ENCODE peak calls at places on chromosomes 13 and 19, in eight cellular contexts. D is aorta; C is fibroblast of the conjunctiva; S is tibial nerve; M is Peyer's patch; X is central memory CD4-positive, alpha-beta T cell; O is adipocyte; I is occipital lobe. A is an unnamed sample.

GRCh38 chr19:48669903-48670668 is 2.7 kb downstream of the NTN5 start:
- DNase-seq in C (no peak), D (no peak), M (no peak), X (no peak), O (no peak), I (no peak), S (no peak), A (no peak)

GRCh38 chr19:49422407-49423277 is 599 bp downstream of the PTH2 start:
- DNase-seq in O (peak), D (no peak), S (no peak), C (no peak), X (no peak), M (no peak), I (peak), A (no peak)

GRCh38 chr13:31922724-31923123 is 108.8 kb upstream of the FRY start:
- DNase-seq in D (no peak), I (no peak), M (no peak), C (no peak), X (no peak), S (no peak), O (no peak), A (no peak)

GRCh38 chr19:35533822-35534521 is 716 bp downstream of the GAPDHS start:
- DNase-seq in S (no peak), D (peak), C (no peak), I (no peak), O (no peak), M (peak), X (no peak), A (no peak)

GRCh38 chr13:27599845-27600553 is 20.3 kb downstream of the LNX2 start:
- DNase-seq in X (no peak), D (no peak), M (no peak), O (peak), S (no peak), I (no peak), C (peak), A (no peak)

GRCh38 chr13:30019648-30020626 is 169.5 kb upstream of the UBL3 start:
- DNase-seq in D (no peak), M (no peak), S (no peak), I (no peak), O (no peak), C (no peak), X (no peak), A (no peak)

GRCh38 chr19:52742516-52742915 is 7.7 kb upstream of the ZNF611 start:
- DNase-seq in I (no peak), X (no peak), M (no peak), C (no peak), D (no peak), O (no peak), S (no peak), A (no peak)

GRCh38 chr13:31200636-31200970 is 828 bp downstream of the B3GLCT start:
- DNase-seq in D (peak), M (peak), C (no peak), O (peak), X (no peak), S (no peak), I (no peak), A (no peak)

GRCh38 chr19:35807633-35808032 is 5.0 kb downstream of the PRODH2 start:
- DNase-seq in O (no peak), I (no peak), S (no peak), C (no peak), X (no peak), D (no peak), M (no peak), A (no peak)

GRCh38 chr19:54455786-54456422 is 6.9 kb downstream of the LENG8 start:
- DNase-seq in M (no peak), S (no peak), I (no peak), C (no peak), X (no peak), D (no peak), O (no peak), A (no peak)

GRCh38 chr19:45927565-45928261 is 13.1 kb upstream of the NANOS2 start:
- DNase-seq in S (peak), O (peak), C (peak), D (peak), X (peak), I (peak), M (peak), A (peak)

GRCh38 chr13:20043207-20043925 is 84.8 kb downstream of the ZMYM2 start:
- DNase-seq in X (no peak), M (no peak), O (no peak), C (no peak), S (no peak), I (no peak), D (no peak), A (no peak)

GRCh38 chr13:76647550-76647949 is 238.7 kb downstream of the KCTD12 start:
- DNase-seq in S (no peak), D (no peak), I (no peak), M (no peak), X (no peak), O (peak), C (no peak), A (no peak)

GRCh38 chr13:102721800-102722231 is 27.0 kb upstream of the METTL21C start:
- DNase-seq in S (no peak), M (no peak), O (no peak), X (no peak), I (peak), C (peak), D (no peak), A (no peak)

GRCh38 chr19:13985771-13986347 is 20.3 kb downstream of the RFX1 start:
- DNase-seq in I (no peak), C (no peak), D (no peak), X (no peak), S (no peak), O (no peak), M (peak), A (no peak)

GRCh38 chr13:61339054-61339621 is 76.5 kb downstream of the PCDH20 start:
- DNase-seq in O (no peak), C (no peak), X (no peak), S (no peak), M (no peak), I (no peak), D (no peak), A (no peak)

GRCh38 chr13:40597735-40598365 is 68.6 kb downstream of the FOXO1 start:
- DNase-seq in M (no peak), I (no peak), S (no peak), C (no peak), X (no peak), O (no peak), D (no peak), A (no peak)

GRCh38 chr13:85724554-85725432 is 74.4 kb downstream of the SLITRK6 start:
- DNase-seq in D (peak), C (no peak), X (no peak), O (no peak), S (no peak), M (no peak), I (no peak), A (no peak)

GRCh38 chr13:99981115-99982020 is at the start of gene ZIC2:
- DNase-seq in C (peak), O (peak), X (no peak), S (no peak), I (no peak), M (no peak), D (peak), A (no peak)

GRCh38 chr19:8025321-8025720 is 19.9 kb upstream of the ELAVL1 start:
- DNase-seq in M (no peak), X (no peak), C (no peak), O (no peak), S (no peak), I (no peak), D (no peak), A (no peak)

GRCh38 chr19:16608290-16608704 is 19.7 kb downstream of the MED26 start:
- DNase-seq in S (no peak), O (peak), M (no peak), I (no peak), C (peak), X (no peak), D (no peak), A (peak)

GRCh38 chr19:40347476-40348124 is 597 bp downstream of the C19orf47 start:
- DNase-seq in S (no peak), I (no peak), D (no peak), O (peak), M (no peak), X (no peak), C (no peak), A (no peak)

GRCh38 chr19:45446295-45446694 is 21.5 kb upstream of the FOSB start:
- DNase-seq in I (no peak), O (peak), M (no peak), S (no peak), D (no peak), C (no peak), X (no peak), A (no peak)

GRCh38 chr13:42892760-42893159 is 99.3 kb downstream of the EPSTI1 start:
- DNase-seq in O (peak), I (no peak), S (no peak), C (no peak), M (no peak), D (no peak), X (no peak), A (no peak)

GRCh38 chr19:16034180-16034579 is 42.1 kb upstream of the TPM4 start:
- DNase-seq in S (no peak), C (no peak), O (no peak), I (no peak), D (no peak), M (no peak), X (no peak), A (no peak)

GRCh38 chr19:4186087-4186993 is 3.9 kb downstream of the ANKRD24 start:
- DNase-seq in I (peak), M (peak), S (peak), D (peak), O (peak), X (peak), C (peak), A (peak)

GRCh38 chr13:35917252-35917941 is 213.8 kb downstream of the DCLK1 start:
- DNase-seq in S (no peak), X (no peak), I (no peak), M (no peak), D (no peak), C (no peak), O (no peak), A (no peak)

GRCh38 chr13:27188239-27188638 is 16.6 kb upstream of the USP12 start:
- DNase-seq in M (no peak), D (no peak), S (no peak), O (no peak), X (no peak), C (no peak), I (no peak), A (no peak)

GRCh38 chr19:47280183-47280797 is 5.6 kb downstream of the INAFM1 start:
- DNase-seq in O (peak), I (no peak), X (peak), C (no peak), S (no peak), D (no peak), M (peak), A (no peak)

A was measured in HFF-Myc.